ENCODE peak calls at places on chromosomes 5 and 9, in four cellular contexts. K is GM13976, D is AG10803, G is foreskin fibroblast. R is an unnamed sample.

GRCh38 chr5:112878760-112879159 is 17.7 kb downstream of the SRP19 start:
- DNase-seq in D (no peak), G (no peak), K (no peak), R (no peak)

GRCh38 chr5:128708841-128709240 is 170.8 kb upstream of the FBN2 start:
- DNase-seq in G (no peak), D (no peak), K (no peak), R (no peak)

GRCh38 chr5:65722575-65723424 is 795 bp downstream of the NLN start:
- DNase-seq in G (peak), K (peak), D (peak), R (peak)

GRCh38 chr9:108047264-108047663 is 557.7 kb upstream of the KLF4 start:
- DNase-seq in K (no peak), G (peak), D (no peak), R (no peak)

GRCh38 chr5:154934881-154935280 is 3.1 kb downstream of the GEMIN5 start:
- DNase-seq in G (no peak), K (no peak), D (no peak), R (no peak)

GRCh38 chr9:124264812-124265211 is 7.1 kb downstream of the NEK6 start:
- DNase-seq in G (peak), K (peak), D (peak), R (no peak)

GRCh38 chr9:78549711-78550110 is 252.8 kb downstream of the PSAT1 start:
- DNase-seq in D (peak), G (no peak), K (no peak), R (peak)

GRCh38 chr5:1152156-1152555 is 40.3 kb upstream of the SLC12A7 start:
- DNase-seq in G (no peak), K (no peak), D (no peak), R (no peak)

GRCh38 chr9:131667576-131667975 is 72.3 kb downstream of the RAPGEF1 start:
- DNase-seq in D (peak), K (no peak), G (no peak), R (no peak)

GRCh38 chr9:84669293-84670105 is at the start of gene NTRK2:
- DNase-seq in K (peak), G (no peak), D (no peak), R (peak)